ENCODE peak calls at places on chromosomes 1 and 21, in seven cellular contexts. One of them, this sample, is unnamed.

GRCh38 chr21:43967981-43968380 is 44.1 kb upstream of the TRAPPC10 start:
- DNase-seq in esophagus squamous epithelium: no peak
- DNase-seq in A549: no peak
- DNase-seq in breast epithelium: no peak
- DNase-seq in right lobe of liver: no peak
- DNase-seq in body of pancreas: no peak
- DNase-seq in Peyer's patch: no peak
- DNase-seq in this sample: no peak

GRCh38 chr1:107919953-107920352 is 45.0 kb downstream of the VAV3 start:
- DNase-seq in esophagus squamous epithelium: no peak
- DNase-seq in A549: no peak
- DNase-seq in breast epithelium: no peak
- DNase-seq in right lobe of liver: no peak
- DNase-seq in body of pancreas: no peak
- DNase-seq in Peyer's patch: no peak
- DNase-seq in this sample: no peak

GRCh38 chr1:182259963-182260362 is 131.6 kb downstream of the GLUL start:
- DNase-seq in esophagus squamous epithelium: no peak
- DNase-seq in A549: no peak
- DNase-seq in breast epithelium: no peak
- DNase-seq in right lobe of liver: no peak
- DNase-seq in body of pancreas: no peak
- DNase-seq in Peyer's patch: no peak
- DNase-seq in this sample: no peak

GRCh38 chr1:65343286-65343685 is 33.9 kb downstream of the DNAJC6 start:
- DNase-seq in esophagus squamous epithelium: no peak
- DNase-seq in A549: no peak
- DNase-seq in breast epithelium: no peak
- DNase-seq in right lobe of liver: no peak
- DNase-seq in body of pancreas: no peak
- DNase-seq in Peyer's patch: no peak
- DNase-seq in this sample: no peak

GRCh38 chr1:42179275-42179674 is 14.7 kb upstream of the GUCA2A start:
- DNase-seq in esophagus squamous epithelium: no peak
- DNase-seq in A549: no peak
- DNase-seq in breast epithelium: no peak
- DNase-seq in right lobe of liver: no peak
- DNase-seq in body of pancreas: no peak
- DNase-seq in Peyer's patch: no peak
- DNase-seq in this sample: no peak

GRCh38 chr1:1208713-1209433 is 2.5 kb upstream of the TNFRSF18 start:
- DNase-seq in esophagus squamous epithelium: no peak
- DNase-seq in A549: no peak
- DNase-seq in breast epithelium: no peak
- DNase-seq in right lobe of liver: peak
- DNase-seq in body of pancreas: no peak
- DNase-seq in Peyer's patch: peak
- DNase-seq in this sample: no peak

GRCh38 chr1:31266547-31266946 is 26.9 kb upstream of the NKAIN1 start:
- DNase-seq in esophagus squamous epithelium: no peak
- DNase-seq in A549: no peak
- DNase-seq in breast epithelium: no peak
- DNase-seq in right lobe of liver: no peak
- DNase-seq in body of pancreas: no peak
- DNase-seq in Peyer's patch: no peak
- DNase-seq in this sample: no peak

GRCh38 chr1:16019580-16020277 is 1.9 kb upstream of the HSPB7 start:
- DNase-seq in esophagus squamous epithelium: no peak
- DNase-seq in A549: no peak
- DNase-seq in breast epithelium: no peak
- DNase-seq in right lobe of liver: no peak
- DNase-seq in body of pancreas: no peak
- DNase-seq in Peyer's patch: no peak
- DNase-seq in this sample: no peak

GRCh38 chr1:44305962-44306422 is 49.1 kb downstream of the ERI3 start:
- DNase-seq in esophagus squamous epithelium: no peak
- DNase-seq in A549: no peak
- DNase-seq in breast epithelium: no peak
- DNase-seq in right lobe of liver: no peak
- DNase-seq in body of pancreas: no peak
- DNase-seq in Peyer's patch: no peak
- DNase-seq in this sample: no peak

GRCh38 chr1:223011230-223011856 is 131.7 kb downstream of the TLR5 start:
- DNase-seq in esophagus squamous epithelium: no peak
- DNase-seq in A549: no peak
- DNase-seq in breast epithelium: no peak
- DNase-seq in right lobe of liver: no peak
- DNase-seq in body of pancreas: no peak
- DNase-seq in Peyer's patch: no peak
- DNase-seq in this sample: no peak

GRCh38 chr1:98119793-98120192 is 199.0 kb upstream of the DPYD start:
- DNase-seq in esophagus squamous epithelium: no peak
- DNase-seq in A549: no peak
- DNase-seq in breast epithelium: no peak
- DNase-seq in right lobe of liver: no peak
- DNase-seq in body of pancreas: peak
- DNase-seq in Peyer's patch: no peak
- DNase-seq in this sample: no peak

GRCh38 chr1:28927442-28928305 is 13.3 kb downstream of the EPB41 start:
- DNase-seq in esophagus squamous epithelium: no peak
- DNase-seq in A549: no peak
- DNase-seq in breast epithelium: no peak
- DNase-seq in right lobe of liver: no peak
- DNase-seq in body of pancreas: no peak
- DNase-seq in Peyer's patch: no peak
- DNase-seq in this sample: no peak

GRCh38 chr1:203120325-203121138 is 7.0 kb upstream of the ADORA1 start:
- DNase-seq in esophagus squamous epithelium: no peak
- DNase-seq in A549: no peak
- DNase-seq in breast epithelium: no peak
- DNase-seq in right lobe of liver: no peak
- DNase-seq in body of pancreas: no peak
- DNase-seq in Peyer's patch: peak
- DNase-seq in this sample: no peak

GRCh38 chr1:30248373-30248772 is 475.0 kb downstream of the MATN1 start:
- DNase-seq in esophagus squamous epithelium: no peak
- DNase-seq in A549: no peak
- DNase-seq in breast epithelium: no peak
- DNase-seq in right lobe of liver: peak
- DNase-seq in body of pancreas: no peak
- DNase-seq in Peyer's patch: no peak
- DNase-seq in this sample: no peak

GRCh38 chr1:164591858-164592257 is 32.9 kb downstream of the PBX1 start:
- DNase-seq in esophagus squamous epithelium: no peak
- DNase-seq in A549: no peak
- DNase-seq in breast epithelium: no peak
- DNase-seq in right lobe of liver: no peak
- DNase-seq in body of pancreas: no peak
- DNase-seq in Peyer's patch: no peak
- DNase-seq in this sample: no peak

GRCh38 chr1:110829955-110830553 is 42.9 kb upstream of the CD53 start:
- DNase-seq in esophagus squamous epithelium: no peak
- DNase-seq in A549: peak
- DNase-seq in breast epithelium: no peak
- DNase-seq in right lobe of liver: no peak
- DNase-seq in body of pancreas: no peak
- DNase-seq in Peyer's patch: peak
- DNase-seq in this sample: no peak

GRCh38 chr21:32861871-32862270 is 90.3 kb upstream of the PAXBP1 start:
- DNase-seq in esophagus squamous epithelium: no peak
- DNase-seq in A549: no peak
- DNase-seq in breast epithelium: no peak
- DNase-seq in right lobe of liver: no peak
- DNase-seq in body of pancreas: no peak
- DNase-seq in Peyer's patch: no peak
- DNase-seq in this sample: no peak

GRCh38 chr1:184416921-184417320 is 30.1 kb downstream of the C1orf21 start:
- DNase-seq in esophagus squamous epithelium: no peak
- DNase-seq in A549: no peak
- DNase-seq in breast epithelium: no peak
- DNase-seq in right lobe of liver: no peak
- DNase-seq in body of pancreas: no peak
- DNase-seq in Peyer's patch: no peak
- DNase-seq in this sample: no peak

GRCh38 chr1:151166506-151166956 is 587 bp downstream of the SCNM1 start:
- DNase-seq in esophagus squamous epithelium: no peak
- DNase-seq in A549: peak
- DNase-seq in breast epithelium: no peak
- DNase-seq in right lobe of liver: no peak
- DNase-seq in body of pancreas: no peak
- DNase-seq in Peyer's patch: no peak
- DNase-seq in this sample: no peak

GRCh38 chr1:26824735-26825134 is 1.8 kb upstream of the ZDHHC18 start:
- DNase-seq in esophagus squamous epithelium: no peak
- DNase-seq in A549: no peak
- DNase-seq in breast epithelium: no peak
- DNase-seq in right lobe of liver: no peak
- DNase-seq in body of pancreas: no peak
- DNase-seq in Peyer's patch: no peak
- DNase-seq in this sample: no peak

GRCh38 chr1:26826261-26827201 is at the start of gene ZDHHC18:
- DNase-seq in esophagus squamous epithelium: no peak
- DNase-seq in A549: peak
- DNase-seq in breast epithelium: no peak
- DNase-seq in right lobe of liver: peak
- DNase-seq in body of pancreas: peak
- DNase-seq in Peyer's patch: peak
- DNase-seq in this sample: peak

GRCh38 chr1:26814893-26815292 is 11.6 kb upstream of the ZDHHC18 start:
- DNase-seq in esophagus squamous epithelium: no peak
- DNase-seq in A549: no peak
- DNase-seq in breast epithelium: no peak
- DNase-seq in right lobe of liver: no peak
- DNase-seq in body of pancreas: no peak
- DNase-seq in Peyer's patch: no peak
- DNase-seq in this sample: no peak

GRCh38 chr1:26822737-26823395 is 3.6 kb upstream of the ZDHHC18 start:
- DNase-seq in esophagus squamous epithelium: no peak
- DNase-seq in A549: no peak
- DNase-seq in breast epithelium: no peak
- DNase-seq in right lobe of liver: no peak
- DNase-seq in body of pancreas: no peak
- DNase-seq in Peyer's patch: no peak
- DNase-seq in this sample: no peak

GRCh38 chr1:26820784-26821269 is 5.7 kb upstream of the ZDHHC18 start:
- DNase-seq in esophagus squamous epithelium: no peak
- DNase-seq in A549: no peak
- DNase-seq in breast epithelium: no peak
- DNase-seq in right lobe of liver: no peak
- DNase-seq in body of pancreas: peak
- DNase-seq in Peyer's patch: peak
- DNase-seq in this sample: no peak
- TF ChIP-seq CTCF in esophagus squamous epithelium: no peak
- TF ChIP-seq CTCF in A549: no peak
- TF ChIP-seq CTCF in breast epithelium: no peak
- TF ChIP-seq CTCF in right lobe of liver: peak
- TF ChIP-seq CTCF in body of pancreas: no peak
- TF ChIP-seq CTCF in Peyer's patch: peak
- TF ChIP-seq CTCF in this sample: no peak

DNA sequence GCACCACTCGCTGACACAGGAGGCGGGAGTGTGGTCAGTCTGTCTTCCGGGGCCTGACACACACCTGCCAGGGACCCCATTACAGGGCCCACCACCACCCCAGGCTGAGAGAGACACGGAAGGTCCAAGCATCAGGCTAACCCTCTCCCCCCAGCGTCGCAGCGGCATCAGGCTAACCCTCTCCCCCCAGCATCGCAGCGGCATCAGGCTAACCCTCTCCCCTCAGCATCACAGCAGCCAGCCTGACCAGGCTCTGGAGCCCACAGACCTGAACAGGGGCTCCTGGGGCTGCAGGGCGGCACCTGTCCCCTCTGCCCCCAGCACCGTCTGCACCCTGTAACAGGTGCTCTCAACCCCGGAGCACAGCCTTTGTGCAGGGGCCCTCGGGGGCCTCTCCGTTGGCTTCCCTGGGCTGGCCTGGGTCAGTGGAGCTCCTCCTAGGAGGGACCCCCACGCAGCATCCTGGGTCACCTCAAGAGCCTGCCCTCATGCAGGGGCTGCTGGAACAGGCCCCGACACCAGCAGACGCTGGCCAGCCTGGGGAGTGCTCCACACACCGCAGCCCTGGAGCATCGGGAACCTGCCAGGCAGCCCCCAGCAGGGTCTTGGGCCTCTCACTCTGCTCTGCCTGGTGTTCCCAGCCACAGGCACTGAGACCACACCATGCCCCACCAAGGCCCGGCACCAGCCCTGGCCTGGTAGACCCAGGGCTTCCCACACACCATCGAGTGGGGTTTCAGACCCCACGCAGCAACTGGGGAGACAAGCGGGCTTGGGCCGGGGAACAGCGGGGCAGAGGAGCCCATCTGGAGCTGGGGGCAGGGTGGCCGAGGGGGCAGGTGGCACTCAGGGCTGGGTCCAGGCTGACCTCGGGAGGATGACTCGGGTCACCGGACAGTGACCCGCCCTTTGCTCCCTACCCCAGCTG is 67.0 kb downstream of the MEGF6 start:
- DNase-seq in esophagus squamous epithelium: no peak
- DNase-seq in A549: no peak
- DNase-seq in breast epithelium: no peak
- DNase-seq in right lobe of liver: no peak
- DNase-seq in body of pancreas: no peak
- DNase-seq in Peyer's patch: no peak
- DNase-seq in this sample: no peak
- TF ChIP-seq POLR2A in esophagus squamous epithelium: no peak
- TF ChIP-seq POLR2A in A549: no peak
- TF ChIP-seq POLR2A in breast epithelium: no peak
- TF ChIP-seq POLR2A in right lobe of liver: no peak
- TF ChIP-seq POLR2A in body of pancreas: no peak
- TF ChIP-seq POLR2A in Peyer's patch: no peak
- TF ChIP-seq POLR2A in this sample: no peak

GRCh38 chr1:77292551-77292950 is 10.7 kb downstream of the AK5 start:
- DNase-seq in esophagus squamous epithelium: no peak
- DNase-seq in A549: no peak
- DNase-seq in breast epithelium: no peak
- DNase-seq in right lobe of liver: no peak
- DNase-seq in body of pancreas: no peak
- DNase-seq in Peyer's patch: no peak
- DNase-seq in this sample: no peak
- TF ChIP-seq CTCF in esophagus squamous epithelium: no peak
- TF ChIP-seq CTCF in A549: no peak
- TF ChIP-seq CTCF in breast epithelium: no peak
- TF ChIP-seq CTCF in right lobe of liver: no peak
- TF ChIP-seq CTCF in body of pancreas: no peak
- TF ChIP-seq CTCF in Peyer's patch: no peak
- TF ChIP-seq CTCF in this sample: no peak

DNA sequence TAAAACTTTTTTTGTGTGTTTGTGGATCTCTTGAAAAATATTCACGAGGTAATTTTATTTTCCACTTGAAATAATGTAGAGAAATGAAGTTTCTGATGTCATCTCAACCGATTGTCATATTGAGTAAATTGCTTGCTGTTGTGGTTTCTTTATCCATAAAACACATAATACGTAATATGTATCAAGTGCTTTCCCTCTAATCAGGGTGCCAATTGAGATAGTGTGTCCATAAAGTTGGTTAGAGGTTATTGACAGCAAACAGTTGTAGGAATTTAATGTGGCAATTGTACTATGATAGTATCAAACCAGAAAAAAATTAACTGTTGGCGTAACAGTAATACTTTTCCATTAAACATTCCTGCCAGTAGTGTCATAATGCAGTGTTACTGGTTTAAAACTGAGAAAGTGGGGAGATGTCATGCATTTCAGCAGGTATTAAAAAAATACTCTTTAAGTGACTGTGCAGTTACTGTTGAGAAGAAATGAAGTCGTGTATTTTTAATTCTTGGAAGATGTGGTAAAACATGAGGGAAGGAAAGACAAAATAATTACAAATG is 38.3 kb downstream of the USP25 start:
- DNase-seq in esophagus squamous epithelium: no peak
- DNase-seq in A549: no peak
- DNase-seq in breast epithelium: no peak
- DNase-seq in right lobe of liver: no peak
- DNase-seq in body of pancreas: no peak
- DNase-seq in Peyer's patch: no peak
- DNase-seq in this sample: no peak
- TF ChIP-seq POLR2A in esophagus squamous epithelium: no peak
- TF ChIP-seq POLR2A in A549: no peak
- TF ChIP-seq POLR2A in breast epithelium: no peak
- TF ChIP-seq POLR2A in right lobe of liver: no peak
- TF ChIP-seq POLR2A in body of pancreas: no peak
- TF ChIP-seq POLR2A in Peyer's patch: no peak
- TF ChIP-seq POLR2A in this sample: no peak